ENCODE peak calls at places on chromosomes 3 and 15, in six cellular contexts. L is kidney tubule cell; F is NCI-H2171 treated with DMSO at 0.1 percent for 48 hours; N is WTC11; I is stimulated activated CD4-positive, alpha-beta T cell treated with anti-CD3 and anti-CD28 coated beads, TNF-alpha, amount 100 ng/mL, for 4 hours; U is anterior cingulate cortex. K is an unnamed sample.

GRCh38 chr3:191255156-191255555 is 56.1 kb downstream of the OSTN start:
- DNase-seq in F (no peak), U (no peak), L (no peak), N (peak), I (no peak), K (peak)

GRCh38 chr3:124229407-124229806 is 237.5 kb upstream of the ROPN1 start:
- DNase-seq in F (no peak), L (peak), I (no peak), N (no peak), U (no peak), K (no peak)

GRCh38 chr3:161423911-161424522 is 52.7 kb upstream of the SPTSSB start:
- DNase-seq in F (peak), I (no peak), L (peak), N (no peak), U (no peak), K (peak)

GRCh38 chr3:187651282-187651681 is 18.9 kb downstream of the SST start:
- DNase-seq in U (no peak), I (no peak), L (no peak), N (no peak), F (no peak), K (no peak)

GRCh38 chr15:25883860-25884259 is 20.7 kb upstream of the ATP10A start:
- DNase-seq in I (no peak), U (no peak), L (peak), F (no peak), N (no peak), K (peak)

GRCh38 chr3:171313702-171314101 is 146.5 kb downstream of the TNIK start:
- DNase-seq in I (no peak), U (no peak), N (no peak), L (no peak), F (no peak), K (no peak)

GRCh38 chr3:101964861-101965260 is 115.5 kb downstream of the NFKBIZ start:
- DNase-seq in U (no peak), L (no peak), I (no peak), F (no peak), N (peak), K (no peak)

GRCh38 chr3:14224895-14225294 is 46.3 kb downstream of the LSM3 start:
- DNase-seq in L (no peak), N (no peak), I (no peak), F (no peak), U (no peak), K (peak)

K was measured in PC-3.